ENCODE peak calls at places on chromosomes 16 and 17, in seven cellular contexts. H is H1, A is SK-N-SH, E is HCT116, J is GM12878, Z is HepG2, D is K562. V is an unnamed sample.

GRCh38 chr16:78096386-78096785 is 3.1 kb upstream of the WWOX start:
- DNase-seq in H (no peak), A (no peak), E (no peak), J (no peak), Z (no peak), D (no peak), V (no peak)

GRCh38 chr16:49592507-49593422 is 219.2 kb downstream of the C16orf78 start:
- DNase-seq in H (peak; percentile 49), A (peak; percentile 79), E (peak; percentile 12), J (no peak), Z (peak; percentile 28), D (peak; percentile 65), V (peak; percentile 26)

GRCh38 chr16:67881557-67882220 is 3.0 kb upstream of the NRN1L start:
- DNase-seq in H (no peak), A (no peak), E (no peak), J (no peak), Z (no peak), D (no peak), V (no peak)

GRCh38 chr17:76789235-76789788 is 51.4 kb downstream of the MFSD11 start:
- DNase-seq in H (no peak), A (peak; percentile 48), E (no peak), J (no peak), Z (no peak), D (peak; percentile 51), V (peak; percentile 68)

GRCh38 chr16:31382485-31383161 is 10.5 kb upstream of the ITGAD start:
- DNase-seq in H (peak; percentile 33), A (peak; percentile 71), E (peak; percentile 33), J (no peak), Z (peak; percentile 42), D (peak; percentile 82), V (peak; percentile 69)

GRCh38 chr16:29804455-29805231 is 1.7 kb upstream of the MAZ start:
- DNase-seq in H (no peak), A (no peak), E (no peak), J (no peak), Z (no peak), D (no peak), V (no peak)

GRCh38 chr16:29862383-29862883 is 593 bp downstream of the CDIPT start:
- DNase-seq in H (no peak), A (peak; percentile 63), E (no peak), J (no peak), Z (no peak), D (no peak), V (peak; percentile 50)

GRCh38 chr17:55635253-55635766 is 87.4 kb downstream of the TMEM100 start:
- DNase-seq in H (no peak), A (peak; percentile 44), E (no peak), J (no peak), Z (no peak), D (no peak), V (no peak)

GRCh38 chr16:24986512-24987303 is 28.5 kb downstream of the ARHGAP17 start:
- DNase-seq in H (no peak), A (no peak), E (no peak), J (no peak), Z (peak; percentile 83), D (peak; percentile 82), V (no peak)

GRCh38 chr16:30637952-30638351 is 12.8 kb upstream of the PRR14 start:
- DNase-seq in H (no peak), A (peak; percentile 45), E (peak; percentile 62), J (no peak), Z (peak; percentile 75), D (peak; percentile 35), V (peak; percentile 88)

GRCh38 chr17:4980644-4981216 is 6.7 kb downstream of the CAMTA2 start:
- DNase-seq in H (no peak), A (peak; percentile 84), E (no peak), J (no peak), Z (peak; percentile 54), D (peak; percentile 60), V (peak; percentile 58)

GRCh38 chr17:13562271-13562800 is 39.4 kb downstream of the HS3ST3A1 start:
- DNase-seq in H (no peak), A (no peak), E (no peak), J (no peak), Z (no peak), D (peak; percentile 31), V (no peak)

GRCh38 chr17:2274414-2274813 is 29.2 kb downstream of the SMG6 start:
- DNase-seq in H (no peak), A (no peak), E (no peak), J (no peak), Z (no peak), D (no peak), V (no peak)

GRCh38 chr17:40109471-40109824 is 9.1 kb upstream of the NR1D1 start:
- DNase-seq in H (no peak), A (no peak), E (no peak), J (no peak), Z (peak; percentile 57), D (no peak), V (no peak)

GRCh38 chr17:82804442-82805191 is 35.2 kb downstream of the ZNF750 start:
- DNase-seq in H (no peak), A (no peak), E (no peak), J (no peak), Z (no peak), D (no peak), V (no peak)

GRCh38 chr16:69822174-69822935 is 60.2 kb downstream of the WWP2 start:
- DNase-seq in H (no peak), A (no peak), E (no peak), J (no peak), Z (peak; percentile 94), D (no peak), V (no peak)

GRCh38 chr16:84749815-84750214 is 50.0 kb downstream of the USP10 start:
- DNase-seq in H (no peak), A (no peak), E (no peak), J (no peak), Z (no peak), D (no peak), V (no peak)

GRCh38 chr17:60555786-60556185 is 29.7 kb upstream of the APPBP2 start:
- DNase-seq in H (no peak), A (no peak), E (no peak), J (no peak), Z (no peak), D (no peak), V (no peak)
- TF ChIP-seq JUND in H (no peak), A (no peak), E (no peak), J (no peak), Z (no peak), D (no peak), V (no peak)

GRCh38 chr17:41652461-41652960 is 28.1 kb upstream of the KRT17 start:
- DNase-seq in H (no peak), A (no peak), E (no peak), J (no peak), Z (no peak), D (no peak), V (no peak)

GRCh38 chr17:41651625-41652460 is 27.5 kb upstream of the KRT17 start:
- DNase-seq in H (no peak), A (peak; percentile 11), E (no peak), J (no peak), Z (no peak), D (no peak), V (no peak)

GRCh38 chr17:41648411-41649195 is 24.2 kb upstream of the KRT17 start:
- DNase-seq in H (peak; percentile 74), A (peak; percentile 94), E (peak; percentile 77), J (no peak), Z (peak; percentile 75), D (peak; percentile 86), V (peak; percentile 93)

GRCh38 chr17:41649923-41650519 is 25.6 kb upstream of the KRT17 start:
- DNase-seq in H (no peak), A (no peak), E (no peak), J (no peak), Z (no peak), D (no peak), V (no peak)

DNA sequence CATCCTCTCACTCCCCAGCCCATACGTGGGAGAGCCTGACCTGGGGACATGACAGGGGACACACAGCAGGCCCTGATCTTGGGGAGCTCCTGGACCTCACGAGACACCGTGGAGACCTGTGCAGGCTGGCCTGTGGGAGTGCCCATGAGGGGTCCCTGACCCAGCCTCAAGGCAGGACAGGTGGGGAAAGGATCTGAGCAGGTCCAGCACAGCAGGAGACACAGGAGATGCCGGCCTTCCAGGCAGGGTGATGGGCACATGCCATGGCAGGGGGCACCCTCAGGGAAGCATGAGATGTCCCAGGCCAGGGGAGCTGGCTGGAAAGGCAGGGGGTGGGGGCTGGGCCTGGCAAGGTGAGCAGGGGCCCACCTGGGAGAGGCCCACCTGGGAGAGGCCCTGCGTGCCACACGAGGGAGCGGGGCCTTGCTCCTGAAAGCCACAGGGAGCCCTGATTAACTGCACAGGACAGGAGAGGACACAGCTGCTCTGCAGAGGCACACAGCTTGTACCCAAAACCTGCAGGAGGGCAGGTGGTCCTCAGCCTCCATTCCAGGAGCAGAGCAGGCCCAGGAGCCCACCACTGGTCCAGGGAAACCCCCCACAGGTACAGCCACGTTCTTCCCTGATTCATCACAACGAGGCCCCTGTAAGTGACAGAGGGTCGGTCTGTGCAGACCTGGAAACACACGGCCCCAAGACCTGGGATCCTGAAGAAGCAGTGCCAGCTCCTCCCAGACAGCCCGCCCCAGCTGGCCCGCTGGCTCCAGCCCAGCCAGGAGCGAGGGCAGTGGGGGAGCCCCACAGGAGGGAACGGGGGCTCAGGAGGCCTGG is 26.6 kb upstream of the KRT17 start:
- DNase-seq in H (no peak), A (no peak), E (no peak), J (no peak), Z (no peak), D (no peak), V (no peak)
- TF ChIP-seq JUND in H (no peak), A (no peak), E (no peak), J (no peak), Z (no peak), D (no peak), V (no peak)

DNA sequence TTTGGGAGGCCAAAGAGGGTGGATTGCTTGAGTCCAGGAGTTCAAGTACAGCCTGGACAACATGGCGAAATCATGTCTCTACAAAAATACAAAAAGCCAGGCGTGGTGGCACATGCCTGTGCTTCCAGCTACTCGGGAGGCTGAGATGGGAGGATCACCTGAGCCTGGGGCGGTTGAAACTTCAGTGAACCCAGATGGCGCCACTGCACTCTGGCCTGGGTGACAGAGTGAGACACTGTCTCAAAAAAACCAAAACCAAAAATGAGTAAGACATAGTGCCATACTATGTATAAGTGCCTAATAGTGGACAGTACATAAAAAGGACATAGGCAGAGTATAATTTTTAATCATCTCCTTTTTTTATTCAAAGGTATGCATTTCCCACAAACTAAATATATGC is 4.0 kb downstream of the CTC1 start:
- DNase-seq in H (no peak), A (no peak), E (no peak), J (no peak), Z (no peak), D (no peak), V (no peak)
- TF ChIP-seq JUND in H (no peak), A (no peak), E (no peak), J (no peak), Z (no peak), D (no peak), V (no peak)

GRCh38 chr16:53282328-53282727 is 151.9 kb upstream of the RBL2 start:
- DNase-seq in H (no peak), A (no peak), E (no peak), J (no peak), Z (no peak), D (no peak), V (no peak)

GRCh38 chr16:53282975-53283946 is 151.0 kb upstream of the RBL2 start:
- DNase-seq in H (no peak), A (peak; percentile 51), E (peak; percentile 46), J (peak; percentile 3), Z (peak; percentile 55), D (peak; percentile 21), V (peak; percentile 68)

GRCh38 chr16:53285236-53285635 is 149.0 kb upstream of the RBL2 start:
- DNase-seq in H (no peak), A (no peak), E (no peak), J (no peak), Z (no peak), D (no peak), V (no peak)

GRCh38 chr16:53281280-53281679 is 153.0 kb upstream of the RBL2 start:
- DNase-seq in H (no peak), A (no peak), E (no peak), J (no peak), Z (no peak), D (no peak), V (no peak)

GRCh38 chr16:53281859-53282258 is 152.4 kb upstream of the RBL2 start:
- DNase-seq in H (no peak), A (no peak), E (no peak), J (no peak), Z (no peak), D (no peak), V (no peak)
- TF ChIP-seq JUND in H (no peak), A (no peak), E (no peak), J (no peak), Z (no peak), D (no peak), V (no peak)